ENCODE peak calls at places on chromosome 9, in seven cellular contexts. S is NB4, Y is Peyer's patch, G is DND-41, Z is kidney epithelial cell, I is A673, D is WTC11. K is an unnamed sample.

GRCh38 chr9:3992924-3993323 is 306.9 kb downstream of the GLIS3 start:
- DNase-seq in D (no peak), Y (no peak), S (no peak), I (no peak), G (no peak), Z (peak), K (no peak)

GRCh38 chr9:71941060-71941568 is 29.7 kb downstream of the C9orf85 start:
- DNase-seq in D (no peak), S (no peak), Y (no peak), I (no peak), G (no peak), Z (no peak), K (no peak)

GRCh38 chr9:87514136-87514535 is 16.5 kb downstream of the DAPK1 start:
- DNase-seq in S (no peak), Y (no peak), G (no peak), I (no peak), Z (no peak), D (no peak), K (no peak)

GRCh38 chr9:106771618-106772017 is 91.3 kb upstream of the ZNF462 start:
- DNase-seq in D (no peak), Z (no peak), S (no peak), G (no peak), I (no peak), Y (no peak), K (no peak)

GRCh38 chr9:20972684-20973083 is 58.8 kb downstream of the HACD4 start:
- DNase-seq in Z (no peak), D (no peak), S (no peak), G (no peak), Y (no peak), I (no peak), K (no peak)

GRCh38 chr9:18623201-18623600 is 149.2 kb downstream of the ADAMTSL1 start:
- DNase-seq in D (no peak), S (no peak), G (no peak), Z (no peak), I (no peak), Y (no peak), K (no peak)

GRCh38 chr9:135671591-135672041 is 8.5 kb downstream of the LCN9 start:
- DNase-seq in S (peak), Y (no peak), G (no peak), I (no peak), Z (no peak), D (peak), K (no peak)

GRCh38 chr9:135341612-135342169 is 137.9 kb upstream of the PPP1R26 start:
- DNase-seq in Z (no peak), D (peak), S (no peak), I (no peak), Y (no peak), G (no peak), K (no peak)

GRCh38 chr9:132168347-132168746 is 6.5 kb downstream of the NTNG2 start:
- DNase-seq in D (no peak), G (no peak), Y (no peak), S (no peak), Z (no peak), I (peak), K (no peak)

GRCh38 chr9:87950765-87951488 is 23.4 kb downstream of the CDK20 start:
- DNase-seq in Y (no peak), D (no peak), G (no peak), Z (no peak), S (peak), I (peak), K (no peak)

GRCh38 chr9:79663878-79664277 is 92.1 kb downstream of the TLE4 start:
- DNase-seq in S (no peak), D (no peak), I (peak), G (no peak), Z (no peak), Y (no peak), K (no peak)

GRCh38 chr9:4320021-4320420 is 20.2 kb upstream of the GLIS3 start:
- DNase-seq in Y (no peak), I (no peak), D (no peak), S (no peak), G (no peak), Z (no peak), K (no peak)

GRCh38 chr9:68708513-68708912 is 3.5 kb downstream of the PIP5K1B start:
- DNase-seq in Y (no peak), D (no peak), G (no peak), I (no peak), S (no peak), Z (no peak), K (no peak)

GRCh38 chr9:16434522-16434921 is 435.9 kb downstream of the BNC2 start:
- DNase-seq in S (no peak), D (no peak), G (no peak), Y (no peak), I (peak), Z (no peak), K (no peak)

GRCh38 chr9:5578698-5579085 is 50.2 kb upstream of the RIC1 start:
- DNase-seq in G (no peak), D (no peak), S (no peak), Y (no peak), I (peak), Z (no peak), K (no peak)

GRCh38 chr9:136726118-136726517 is 13.7 kb downstream of the DIPK1B start:
- DNase-seq in G (no peak), S (no peak), D (no peak), Y (no peak), I (no peak), Z (no peak), K (no peak)

GRCh38 chr9:115172105-115172504 is 54.1 kb upstream of the TNC start:
- DNase-seq in Z (no peak), I (no peak), S (no peak), D (no peak), Y (no peak), G (no peak), K (no peak)

GRCh38 chr9:28810375-28811075 is 1237.2 kb upstream of the C9orf72 start:
- DNase-seq in Z (peak), S (peak), I (peak), D (no peak), Y (no peak), G (no peak), K (no peak)

GRCh38 chr9:136902259-136902821 is 16.0 kb downstream of the TRAF2 start:
- DNase-seq in D (no peak), Y (peak), Z (peak), I (no peak), S (no peak), G (no peak), K (no peak)

GRCh38 chr9:77848428-77848827 is 183.2 kb downstream of the GNAQ start:
- DNase-seq in I (no peak), D (no peak), Y (no peak), Z (no peak), S (no peak), G (no peak), K (no peak)

GRCh38 chr9:38692707-38693106 is 27.2 kb downstream of the FAM240B start:
- DNase-seq in G (peak), D (no peak), Y (no peak), I (no peak), S (no peak), Z (no peak), K (no peak)

GRCh38 chr9:112421771-112422222 is 41.9 kb downstream of the HSDL2 start:
- DNase-seq in D (no peak), S (peak), G (no peak), I (no peak), Y (no peak), Z (no peak), K (no peak)

GRCh38 chr9:15492485-15493150 is 18.2 kb downstream of the PSIP1 start:
- DNase-seq in G (no peak), Z (no peak), S (no peak), Y (no peak), D (no peak), I (no peak), K (no peak)

GRCh38 chr9:98848450-98849149 is 41.1 kb downstream of the GALNT12 start:
- DNase-seq in S (peak), Y (peak), D (peak), I (peak), G (peak), Z (peak), K (peak)

GRCh38 chr9:129021091-129021490 is 7.0 kb downstream of the SH3GLB2 start:
- DNase-seq in I (no peak), Z (no peak), Y (peak), G (no peak), D (no peak), S (no peak), K (no peak)

GRCh38 chr9:90460220-90460619 is 182.4 kb downstream of the DIRAS2 start:
- DNase-seq in D (no peak), Y (no peak), G (no peak), I (no peak), S (no peak), Z (no peak), K (no peak)

GRCh38 chr9:75072895-75073294 is 15.1 kb downstream of the NMRK1 start:
- DNase-seq in G (no peak), S (no peak), Y (no peak), Z (no peak), D (no peak), I (no peak), K (no peak)

GRCh38 chr9:75067894-75068293 is 20.1 kb downstream of the NMRK1 start:
- DNase-seq in I (no peak), Z (no peak), S (no peak), D (no peak), Y (no peak), G (no peak), K (no peak)

GRCh38 chr9:75069171-75069570 is 18.8 kb downstream of the NMRK1 start:
- DNase-seq in G (no peak), Y (no peak), I (no peak), D (no peak), S (no peak), Z (no peak), K (no peak)

GRCh38 chr9:75071530-75072122 is 16.3 kb downstream of the NMRK1 start:
- DNase-seq in S (no peak), G (no peak), Z (no peak), Y (peak), I (no peak), D (no peak), K (no peak)
- TF ChIP-seq CTCF in S (no peak), G (no peak), Z (no peak), Y (no peak), I (no peak), D (no peak), K (no peak)

GRCh38 chr9:76378367-76379073 is 15.7 kb downstream of the RFK start:
- DNase-seq in G (no peak), I (no peak), Z (no peak), Y (no peak), S (no peak), D (no peak), K (no peak)
- TF ChIP-seq CTCF in G (no peak), I (no peak), Z (no peak), Y (no peak), S (no peak), D (no peak), K (no peak)

DNA sequence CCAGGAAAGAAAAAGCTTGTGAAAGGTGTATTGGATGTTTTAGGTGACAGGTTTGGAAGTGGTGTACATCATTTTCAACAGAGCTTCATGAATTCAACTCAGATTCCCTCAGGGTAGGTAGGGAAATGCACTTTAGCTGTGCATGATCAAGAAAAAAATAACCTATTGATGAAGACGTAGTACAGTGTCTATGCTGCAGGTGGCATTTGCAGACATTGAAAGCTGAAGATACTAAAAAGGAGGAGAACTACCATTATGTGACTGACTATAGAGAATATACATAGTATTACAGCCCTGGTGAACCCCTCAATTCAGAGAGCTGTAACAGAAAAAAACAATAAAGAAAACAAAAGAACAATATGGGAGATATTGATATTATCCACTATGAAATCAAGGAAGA is 2344.7 kb upstream of the ACO1 start:
- DNase-seq in S (peak), D (no peak), I (peak), G (no peak), Y (no peak), Z (no peak), K (no peak)
- TF ChIP-seq CTCF in S (no peak), D (no peak), I (no peak), G (no peak), Y (no peak), Z (no peak), K (peak)

GRCh38 chr9:110197330-110198187 is 10.4 kb downstream of the C9orf152 start:
- DNase-seq in Z (no peak), D (no peak), G (no peak), Y (no peak), I (no peak), S (no peak), K (no peak)
- TF ChIP-seq CTCF in Z (no peak), D (no peak), G (no peak), Y (no peak), I (no peak), S (no peak), K (no peak)

GRCh38 chr9:93826209-93826608 is 128.9 kb downstream of the BARX1 start:
- DNase-seq in S (no peak), Y (no peak), I (no peak), G (no peak), Z (no peak), D (peak), K (no peak)
- TF ChIP-seq CTCF in S (no peak), Y (no peak), I (peak), G (no peak), Z (peak), D (peak), K (peak)

GRCh38 chr9:36091028-36091953 is 45.2 kb upstream of the GLIPR2 start:
- DNase-seq in D (no peak), Z (peak), S (peak), Y (no peak), G (no peak), I (no peak), K (no peak)
- TF ChIP-seq CTCF in D (no peak), Z (no peak), S (no peak), Y (no peak), G (no peak), I (no peak), K (no peak)

DNA sequence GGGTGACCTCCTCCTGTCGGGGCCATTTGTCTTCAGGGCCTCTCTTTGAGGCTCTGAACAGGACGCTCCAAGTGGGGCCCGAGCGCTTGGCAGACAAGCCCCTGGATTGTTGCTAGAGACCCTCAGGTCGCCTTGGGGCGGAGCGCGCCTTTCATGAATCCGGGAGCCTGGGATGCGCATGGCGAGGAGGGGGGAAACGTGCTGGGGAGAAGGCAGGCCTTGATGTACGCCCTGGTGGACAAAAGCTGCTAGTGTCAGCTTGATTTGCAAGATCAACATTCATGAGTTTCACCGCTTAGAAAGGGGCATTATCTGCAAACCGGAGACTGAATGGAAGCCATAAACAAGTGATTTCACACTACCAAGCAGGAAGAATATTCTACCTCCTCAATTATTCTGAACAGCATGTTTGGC is 226.3 kb downstream of the SMARCA2 start:
- DNase-seq in Y (no peak), I (no peak), G (no peak), S (peak), D (peak), Z (no peak), K (peak)
- TF ChIP-seq CTCF in Y (no peak), I (peak), G (peak), S (peak), D (peak), Z (peak), K (peak)

GRCh38 chr9:137943655-137944054 is 66.1 kb downstream of the CACNA1B start:
- DNase-seq in Y (no peak), Z (no peak), I (no peak), G (no peak), D (no peak), S (no peak), K (no peak)

GRCh38 chr9:137949260-137949659 is 71.7 kb downstream of the CACNA1B start:
- DNase-seq in Y (no peak), D (no peak), G (no peak), S (no peak), Z (no peak), I (no peak), K (no peak)

GRCh38 chr9:137947012-137947411 is 69.4 kb downstream of the CACNA1B start:
- DNase-seq in Z (no peak), I (no peak), S (no peak), Y (no peak), D (no peak), G (no peak), K (no peak)

GRCh38 chr9:137948642-137949041 is 71.1 kb downstream of the CACNA1B start:
- DNase-seq in G (no peak), D (no peak), Z (no peak), S (no peak), Y (no peak), I (no peak), K (no peak)

DNA sequence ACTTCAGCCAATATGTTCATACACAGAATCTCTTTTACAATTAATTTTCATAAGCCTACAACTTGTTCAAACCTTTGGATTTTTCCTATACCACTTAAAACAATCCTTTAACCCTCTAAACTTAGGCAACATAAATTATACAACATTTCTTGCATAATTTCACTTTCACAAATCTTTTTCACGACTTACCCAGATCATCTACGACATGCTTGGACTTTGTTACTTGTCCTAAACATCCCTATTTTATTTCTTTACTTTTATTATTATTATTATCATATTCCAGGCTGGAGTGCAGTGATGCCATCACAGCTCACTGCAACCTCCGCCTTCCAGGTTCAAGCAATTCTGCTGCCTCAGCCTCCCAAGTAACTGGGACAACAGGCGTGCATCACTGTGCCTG is 68.0 kb downstream of the CACNA1B start:
- DNase-seq in S (no peak), I (no peak), G (no peak), D (no peak), Z (no peak), Y (no peak), K (no peak)
- TF ChIP-seq CTCF in S (no peak), I (no peak), G (no peak), D (no peak), Z (no peak), Y (no peak), K (no peak)

DNA sequence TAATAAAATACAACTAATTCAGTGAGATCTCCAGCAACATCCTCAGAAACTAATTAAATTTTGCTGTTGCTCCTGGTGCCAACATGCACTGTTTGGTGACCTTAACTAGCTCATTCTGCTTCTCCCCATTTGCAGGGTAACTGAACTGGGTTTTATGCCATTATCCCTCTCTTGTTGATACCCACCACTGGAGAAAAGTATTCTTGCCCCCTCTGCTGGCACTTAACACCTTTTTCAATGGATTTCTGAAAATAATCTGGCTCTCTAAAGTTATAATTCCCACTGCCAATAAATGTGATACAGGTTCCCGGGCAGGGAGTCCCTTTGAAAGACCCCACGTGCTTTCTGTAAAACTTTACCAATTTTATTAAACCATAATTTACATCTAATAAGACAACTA is 394.3 kb downstream of the OSTF1 start:
- DNase-seq in I (no peak), S (no peak), D (no peak), Z (no peak), Y (no peak), G (no peak), K (no peak)
- TF ChIP-seq CTCF in I (peak), S (no peak), D (no peak), Z (peak), Y (no peak), G (no peak), K (no peak)

GRCh38 chr9:26870292-26870691 is 22.3 kb downstream of the CAAP1 start:
- DNase-seq in Z (peak), I (no peak), G (no peak), S (no peak), Y (no peak), D (no peak), K (no peak)
- TF ChIP-seq CTCF in Z (no peak), I (no peak), G (no peak), S (no peak), Y (no peak), D (no peak), K (no peak)